ENCODE peak calls at places on chromosomes 2 and 18, in six cellular contexts. B is H9, J is tibial artery, M is lower lobe of right lung, T is BJ, D is epithelial cell of esophagus. L is an unnamed sample.

GRCh38 chr2:64454316-64455030 is 511 bp downstream of the LGALSL start:
- DNase-seq in B (peak; percentile 57), J (peak; percentile 38), M (peak; percentile 70), T (no peak), D (peak; percentile 69), L (peak; percentile 86)

GRCh38 chr2:27932396-27932795 is 41.9 kb downstream of the BABAM2 start:
- DNase-seq in B (no peak), J (no peak), M (no peak), T (no peak), D (peak; percentile 93), L (no peak)

GRCh38 chr2:124776332-124776731 is 751.2 kb downstream of the CNTNAP5 start:
- DNase-seq in B (no peak), J (no peak), M (no peak), T (no peak), D (no peak), L (no peak)

GRCh38 chr2:11822746-11823411 is 76.4 kb downstream of the LPIN1 start:
- DNase-seq in B (no peak), J (no peak), M (no peak), T (no peak), D (peak; percentile 80), L (no peak)

GRCh38 chr2:95077893-95078603 is 43.6 kb downstream of the MRPS5 start:
- DNase-seq in B (no peak), J (no peak), M (no peak), T (no peak), D (no peak), L (no peak)

GRCh38 chr2:132623096-132623839 is 46.7 kb downstream of the LYPD1 start:
- DNase-seq in B (no peak), J (peak; percentile 47), M (no peak), T (peak; percentile 24), D (peak; percentile 18), L (no peak)

GRCh38 chr18:63575680-63576079 is 11.5 kb upstream of the SERPINB13 start:
- DNase-seq in B (no peak), J (no peak), M (no peak), T (no peak), D (peak; percentile 78), L (no peak)

GRCh38 chr2:69755862-69756467 is 14.0 kb downstream of the ANXA4 start:
- DNase-seq in B (no peak), J (peak; percentile 57), M (no peak), T (peak; percentile 82), D (peak; percentile 88), L (no peak)

GRCh38 chr2:37983719-37984118 is 58.6 kb downstream of the RMDN2 start:
- DNase-seq in B (no peak), J (no peak), M (no peak), T (no peak), D (no peak), L (no peak)

GRCh38 chr2:217434183-217434620 is 568.6 kb downstream of the TNS1 start:
- DNase-seq in B (peak; percentile 93), J (peak; percentile 88), M (peak; percentile 81), T (peak; percentile 79), D (peak; percentile 97), L (peak; percentile 78)

GRCh38 chr2:71505086-71505769 is 51.9 kb downstream of the DYSF start:
- DNase-seq in B (no peak), J (no peak), M (no peak), T (no peak), D (no peak), L (no peak)

DNA sequence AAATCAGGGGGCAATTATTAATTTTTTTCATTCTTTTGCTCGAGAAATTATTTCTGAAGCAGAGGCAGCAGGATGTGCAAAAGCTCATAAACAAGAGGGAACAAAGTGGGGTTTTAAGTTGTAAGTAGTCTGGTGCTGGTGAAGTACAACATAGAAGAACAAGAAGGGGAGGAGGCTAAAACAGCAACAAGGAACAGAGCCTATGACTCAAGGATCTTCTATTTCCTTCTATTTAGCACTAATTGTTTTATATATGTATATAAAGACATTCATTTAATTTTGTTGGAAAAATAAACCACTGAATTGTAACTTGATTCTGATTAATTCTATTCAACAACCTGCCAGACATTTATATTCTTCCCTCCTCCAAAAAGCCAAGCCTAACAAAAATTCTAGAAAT is 35.0 kb downstream of the YES1 start:
- DNase-seq in B (no peak), J (no peak), M (no peak), T (peak; percentile 15), D (peak; percentile 23), L (no peak)
- TF ChIP-seq CTCF in B (no peak), J (no peak), M (no peak), T (no peak), D (no peak), L (no peak)

DNA sequence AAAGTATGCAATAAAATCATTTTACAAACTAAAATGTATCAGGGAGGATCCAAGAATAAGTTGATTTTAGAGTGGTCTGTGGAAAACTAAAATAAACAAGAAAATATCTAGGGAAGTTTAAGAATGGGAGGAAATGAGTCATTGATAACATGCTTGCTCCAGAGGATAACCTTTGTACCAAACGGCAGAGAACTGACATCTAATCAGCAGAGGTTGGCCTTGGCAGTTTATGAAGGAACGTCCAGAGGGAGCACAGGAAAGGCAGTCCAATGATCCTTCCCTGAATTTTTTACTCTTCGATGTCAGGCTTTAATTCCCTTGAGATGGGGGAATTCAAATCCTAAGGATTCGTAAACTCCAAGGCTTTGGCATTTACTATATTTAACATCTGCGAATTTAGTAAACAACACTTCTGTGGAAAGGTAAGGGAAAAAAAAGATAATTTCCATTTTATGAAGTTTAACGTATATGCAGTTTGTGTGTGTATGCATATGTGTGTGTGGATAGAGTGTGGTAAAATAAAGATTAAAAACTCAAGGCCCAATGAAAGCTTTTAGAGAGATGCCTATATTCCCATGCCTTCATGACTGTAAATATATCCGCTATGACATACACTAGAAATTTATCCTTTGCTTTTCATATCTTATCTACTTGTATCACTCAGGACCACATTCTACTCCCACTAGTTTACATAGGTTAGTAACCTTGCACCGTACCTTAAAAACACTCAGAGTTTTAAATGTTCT is 8.7 kb upstream of the INPP1 start:
- DNase-seq in B (no peak), J (no peak), M (no peak), T (no peak), D (no peak), L (no peak)
- TF ChIP-seq CTCF in B (no peak), J (no peak), M (no peak), T (no peak), D (no peak), L (no peak)

GRCh38 chr2:206936456-206937222 is 2.7 kb upstream of the CPO start:
- DNase-seq in B (no peak), J (no peak), M (no peak), T (peak; percentile 1), D (no peak), L (no peak)
- TF ChIP-seq CTCF in B (no peak), J (no peak), M (no peak), T (no peak), D (no peak), L (no peak)

GRCh38 chr2:211457325-211457724 is 900.9 kb downstream of the CPS1 start:
- DNase-seq in B (no peak), J (no peak), M (no peak), T (no peak), D (no peak), L (no peak)

GRCh38 chr2:211454684-211455083 is 898.3 kb downstream of the CPS1 start:
- DNase-seq in B (no peak), J (no peak), M (no peak), T (no peak), D (no peak), L (no peak)

GRCh38 chr2:211458974-211459373 is 902.6 kb downstream of the CPS1 start:
- DNase-seq in B (no peak), J (no peak), M (no peak), T (no peak), D (no peak), L (no peak)

GRCh38 chr2:211453311-211453894 is 897.0 kb downstream of the CPS1 start:
- DNase-seq in B (no peak), J (no peak), M (no peak), T (no peak), D (no peak), L (no peak)

GRCh38 chr2:211455225-211455841 is 898.9 kb downstream of the CPS1 start:
- DNase-seq in B (peak; percentile 41), J (no peak), M (no peak), T (no peak), D (peak; percentile 57), L (peak; percentile 34)
- TF ChIP-seq CTCF in B (peak; percentile 96), J (peak; percentile 58), M (peak; percentile 78), T (peak; percentile 86), D (peak; percentile 99), L (peak; percentile 86)

GRCh38 chr18:12637393-12637792 is 20.5 kb downstream of the SPIRE1 start:
- DNase-seq in B (no peak), J (no peak), M (no peak), T (no peak), D (no peak), L (no peak)

GRCh38 chr18:12637901-12638633 is 19.8 kb downstream of the SPIRE1 start:
- DNase-seq in B (no peak), J (no peak), M (no peak), T (no peak), D (peak; percentile 79), L (no peak)

GRCh38 chr18:12638634-12639124 is 19.2 kb downstream of the SPIRE1 start:
- DNase-seq in B (no peak), J (no peak), M (no peak), T (no peak), D (no peak), L (no peak)

GRCh38 chr18:12640881-12641200 is 17.1 kb downstream of the SPIRE1 start:
- DNase-seq in B (no peak), J (no peak), M (no peak), T (no peak), D (no peak), L (no peak)

GRCh38 chr18:12639990-12640880 is 17.7 kb downstream of the SPIRE1 start:
- DNase-seq in B (no peak), J (no peak), M (no peak), T (no peak), D (peak; percentile 94), L (no peak)
- TF ChIP-seq CTCF in B (no peak), J (no peak), M (no peak), T (no peak), D (no peak), L (no peak)

L was measured in GM13976.